ENCODE peak calls at places on chromosomes 2 and 18, in six cellular contexts. X, N, R, U, A and W are unnamed samples.

GRCh38 chr18:23927821-23928746 is 86.5 kb upstream of the TTC39C start:
- ATAC-seq in R (no peak), A (no peak), X (no peak), U (no peak), N (no peak), W (no peak)

GRCh38 chr18:77590928-77591327 is 341.3 kb downstream of the GALR1 start:
- ATAC-seq in R (no peak), A (no peak), X (no peak), N (no peak), U (no peak), W (no peak)

GRCh38 chr2:54015809-54016703 is 45.3 kb upstream of the PSME4 start:
- ATAC-seq in R (peak), N (no peak), A (peak), X (peak), U (peak), W (peak)

GRCh38 chr2:85667561-85668008 is 414 bp downstream of the SFTPB start:
- ATAC-seq in N (no peak), A (no peak), R (no peak), U (no peak), X (no peak), W (no peak)

GRCh38 chr18:55988537-55988936 is 400.5 kb upstream of the TCF4 start:
- ATAC-seq in U (no peak), A (peak), R (no peak), X (peak), N (no peak), W (peak)

GRCh38 chr2:72846171-72847095 is 20.6 kb upstream of the EXOC6B start:
- ATAC-seq in X (no peak), R (no peak), N (peak), A (no peak), U (no peak), W (no peak)

GRCh38 chr18:79685281-79685680 is 5.7 kb downstream of the CTDP1 start:
- ATAC-seq in N (no peak), R (no peak), U (no peak), A (no peak), X (no peak), W (no peak)

GRCh38 chr2:227671170-227671887 is 4.7 kb downstream of the SCYGR5 start:
- ATAC-seq in X (peak), A (no peak), U (no peak), N (no peak), R (no peak), W (no peak)

GRCh38 chr18:63309422-63309821 is 10.1 kb downstream of the BCL2 start:
- ATAC-seq in N (no peak), A (no peak), R (no peak), U (no peak), X (no peak), W (no peak)

GRCh38 chr18:56901919-56902318 is 245.0 kb upstream of the BOD1L2 start:
- ATAC-seq in N (no peak), R (no peak), U (no peak), X (no peak), A (no peak), W (no peak)

GRCh38 chr2:134075204-134075603 is 178.7 kb upstream of the MGAT5 start:
- ATAC-seq in U (no peak), R (no peak), A (no peak), X (no peak), N (no peak), W (no peak)

GRCh38 chr2:8454797-8455196 is 227.1 kb upstream of the ID2 start:
- ATAC-seq in X (no peak), R (no peak), A (no peak), U (no peak), N (no peak), W (no peak)

GRCh38 chr2:8452296-8452695 is 229.6 kb upstream of the ID2 start:
- ATAC-seq in N (no peak), A (no peak), U (no peak), R (no peak), X (no peak), W (no peak)

GRCh38 chr2:8452979-8453903 is 228.6 kb upstream of the ID2 start:
- ATAC-seq in A (peak), X (no peak), N (no peak), U (no peak), R (no peak), W (no peak)

GRCh38 chr2:8455236-8456148 is 226.4 kb upstream of the ID2 start:
- ATAC-seq in N (no peak), X (peak), U (peak), R (no peak), A (no peak), W (no peak)

DNA sequence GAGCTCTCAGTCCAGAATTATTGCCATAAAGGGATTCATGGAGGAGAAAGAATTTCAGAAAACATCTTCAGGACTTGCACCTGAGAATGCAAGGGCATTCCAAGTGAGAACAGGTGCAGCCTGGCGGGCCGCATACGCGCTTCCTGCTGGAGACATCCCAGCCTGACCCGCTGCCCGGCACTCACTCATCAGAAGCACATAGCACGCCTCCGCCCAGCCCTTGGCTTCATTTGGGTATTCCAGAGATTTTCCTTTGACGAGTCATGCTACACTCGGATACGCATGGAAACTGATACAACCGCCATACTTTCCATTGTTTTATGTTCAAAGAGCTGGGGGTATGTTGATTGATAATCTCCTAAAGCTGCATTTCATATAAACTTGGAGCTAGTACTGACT is 228.0 kb upstream of the ID2 start:
- ATAC-seq in R (no peak), U (no peak), X (no peak), N (no peak), A (no peak), W (no peak)
- TF ChIP-seq EP300 in R (no peak), U (no peak), X (no peak), N (no peak), A (no peak), W (no peak)

GRCh38 chr2:127411609-127412370 is 6.4 kb upstream of the PROC start:
- ATAC-seq in N (no peak), A (no peak), R (no peak), X (no peak), U (no peak), W (no peak)

GRCh38 chr2:127408807-127409099 is 9.5 kb upstream of the PROC start:
- ATAC-seq in N (no peak), X (no peak), U (no peak), R (no peak), A (no peak), W (no peak)

GRCh38 chr2:127408004-127408806 is 10.0 kb upstream of the PROC start:
- ATAC-seq in R (peak), A (peak), X (peak), U (peak), N (peak), W (peak)

GRCh38 chr2:127413200-127413599 is 5.0 kb upstream of the PROC start:
- ATAC-seq in X (no peak), A (no peak), R (no peak), N (no peak), U (no peak), W (no peak)

DNA sequence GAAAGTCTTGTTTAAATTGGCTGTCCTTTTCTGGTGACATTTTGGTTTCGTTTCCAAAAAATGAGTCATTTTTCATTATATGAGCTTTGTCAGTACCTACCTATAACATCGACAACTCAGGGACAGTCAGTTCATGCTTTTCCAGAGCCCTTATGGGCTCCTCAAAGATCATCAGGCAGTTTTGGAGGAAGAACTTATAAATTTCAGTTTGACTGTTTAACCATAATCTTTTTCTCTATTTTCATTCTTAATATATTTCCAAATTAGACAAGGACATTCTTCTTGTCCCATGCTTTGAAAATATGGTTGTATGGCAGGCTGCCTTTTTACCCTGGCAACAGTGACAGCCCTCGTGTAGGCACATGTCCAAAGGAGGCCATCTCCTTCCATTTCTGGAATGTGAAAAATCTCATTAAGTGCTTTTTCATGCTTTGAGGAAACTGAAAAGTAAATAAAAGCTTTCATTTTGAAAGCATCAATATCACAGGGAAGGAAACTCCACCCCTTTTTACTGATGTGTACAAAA is 7.3 kb upstream of the PROC start:
- ATAC-seq in U (no peak), A (no peak), X (no peak), R (peak), N (peak), W (peak)
- H3K4me3 ChIP-seq in U (no peak), A (no peak), X (peak), R (no peak), N (peak), W (no peak)

GRCh38 chr18:8751692-8752091 is 46.3 kb downstream of the MTCL1 start:
- ATAC-seq in N (no peak), A (no peak), U (no peak), R (no peak), X (no peak), W (no peak)

GRCh38 chr18:8752329-8752728 is 47.0 kb downstream of the MTCL1 start:
- ATAC-seq in A (no peak), X (no peak), U (no peak), N (no peak), R (no peak), W (no peak)

GRCh38 chr18:8750954-8751415 is 45.6 kb downstream of the MTCL1 start:
- ATAC-seq in X (peak), U (no peak), N (no peak), R (peak), A (peak), W (peak)

GRCh38 chr18:8747440-8747937 is 42.1 kb downstream of the MTCL1 start:
- ATAC-seq in R (peak), A (no peak), X (no peak), N (no peak), U (no peak), W (no peak)

DNA sequence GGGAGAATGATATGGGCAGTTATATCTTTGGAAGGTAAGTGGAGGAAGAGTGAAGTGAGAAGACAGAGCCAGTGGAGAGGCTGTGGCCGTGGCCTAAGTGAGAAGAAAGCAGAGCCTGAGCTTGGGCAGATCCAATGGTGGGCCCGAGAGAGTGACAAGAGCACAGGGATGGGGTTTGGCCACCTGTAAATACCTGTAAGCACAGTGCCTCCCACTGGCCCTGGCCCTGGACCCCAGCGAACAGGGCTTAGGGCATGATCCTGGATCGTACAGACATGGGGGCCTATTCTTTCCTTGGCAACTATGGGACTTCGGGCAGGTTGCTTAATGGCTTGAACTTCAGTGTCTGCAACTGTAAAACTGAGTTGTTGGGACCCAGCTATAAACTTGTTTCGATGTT is 44.1 kb downstream of the MTCL1 start:
- ATAC-seq in X (no peak), R (no peak), U (no peak), A (no peak), N (no peak), W (no peak)
- H3K27ac ChIP-seq in X (no peak), R (peak), U (no peak), A (no peak), N (no peak), W (peak)

GRCh38 chr2:165112133-165112573 is 91.7 kb downstream of the SCN3A start:
- ATAC-seq in A (no peak), N (no peak), X (no peak), U (peak), R (no peak), W (no peak)
- TF ChIP-seq EP300 in A (no peak), N (no peak), X (no peak), U (no peak), R (no peak), W (no peak)